ENCODE peak calls at places on chromosomes 4 and X, in seven cellular contexts. G is activated T-cell treated with anti-CD3 and anti-CD28 coated beads, Interleukin-2, amount 50 U/mL, for 72 hours; B is smooth muscle cell of the brain vasculature; V is activated CD4-positive, alpha-beta T cell treated with anti-CD3 and anti-CD28 coated beads, Interleukin-2, amount 50 U/mL, for 24 hours; E is EH; W is ELF-1; P is stimulated activated CD4-positive, alpha-beta T cell treated with anti-CD3 and anti-CD28 coated beads, Interleukin-1b, Interleukin-23, amount 100 ng/mL, for 24 hours. M is an unnamed sample.

GRCh38 chr4:72613959-72614358 is 44.9 kb upstream of the ADAMTS3 start:
- DNase-seq in G (no peak), P (no peak), E (peak; percentile 1), W (no peak), V (no peak), B (no peak), M (no peak)

GRCh38 chrX:72621619-72622485 is 49.2 kb upstream of the HDAC8 start:
- DNase-seq in W (no peak), E (peak; percentile 52), B (no peak), G (peak; percentile 11), P (no peak), V (no peak), M (peak; percentile 2)

GRCh38 chrX:97398030-97398551 is 514.4 kb downstream of the RPA4 start:
- DNase-seq in P (no peak), B (no peak), W (no peak), G (peak; percentile 27), V (no peak), E (no peak), M (no peak)

GRCh38 chr4:140080883-140081282 is 73.1 kb downstream of the MAML3 start:
- DNase-seq in B (no peak), V (no peak), P (no peak), G (no peak), E (peak; percentile 36), W (no peak), M (no peak)

GRCh38 chr4:1839306-1839705 is 16.6 kb downstream of the LETM1 start:
- DNase-seq in V (no peak), B (no peak), W (no peak), P (no peak), G (no peak), E (no peak), M (no peak)

GRCh38 chr4:6894528-6895498 is 14.8 kb upstream of the TBC1D14 start:
- DNase-seq in W (no peak), V (no peak), P (no peak), B (no peak), E (no peak), G (no peak), M (no peak)

GRCh38 chr4:105154576-105154975 is 7.9 kb downstream of the TET2 start:
- DNase-seq in B (no peak), V (no peak), G (no peak), E (no peak), P (no peak), W (no peak), M (no peak)

GRCh38 chr4:130356873-130357272 is 1260.9 kb downstream of the C4orf33 start:
- DNase-seq in E (no peak), B (no peak), G (no peak), P (no peak), W (no peak), V (no peak), M (no peak)

GRCh38 chrX:115561605-115562491 is 874 bp downstream of the PLS3 start:
- DNase-seq in G (peak; percentile 5), V (no peak), B (no peak), W (peak; percentile 82), P (no peak), E (peak; percentile 60), M (peak; percentile 50)

GRCh38 chr4:146333187-146333894 is 119.0 kb downstream of the REELD1 start:
- DNase-seq in B (no peak), V (peak; percentile 21), P (no peak), E (peak; percentile 69), W (no peak), G (peak; percentile 2), M (peak; percentile 69)

GRCh38 chrX:130716822-130717405 is 186.1 kb downstream of the ENOX2 start:
- DNase-seq in E (peak; percentile 57), P (no peak), B (no peak), G (no peak), W (no peak), V (no peak), M (no peak)

GRCh38 chr4:6499241-6499605 is 26.8 kb upstream of the PPP2R2C start:
- DNase-seq in E (no peak), V (no peak), G (no peak), P (no peak), B (no peak), W (no peak), M (no peak)

GRCh38 chr4:1092026-1092982 is 21.1 kb downstream of the RNF212 start:
- DNase-seq in P (no peak), G (no peak), E (no peak), V (no peak), B (no peak), W (no peak), M (no peak)

GRCh38 chr4:22179124-22179874 is 230.7 kb upstream of the KCNIP4 start:
- DNase-seq in E (peak; percentile 72), P (no peak), G (no peak), B (no peak), W (no peak), V (no peak), M (peak; percentile 67)

GRCh38 chr4:97153042-97153441 is 990.2 kb downstream of the STPG2 start:
- DNase-seq in G (no peak), B (no peak), E (no peak), W (no peak), P (no peak), V (no peak), M (no peak)

GRCh38 chrX:7435822-7436221 is 287.9 kb upstream of the PUDP start:
- DNase-seq in W (no peak), E (peak; percentile 8), V (no peak), G (no peak), P (no peak), B (no peak), M (no peak)

GRCh38 chrX:39972340-39972739 is 125.4 kb downstream of the BCOR start:
- DNase-seq in B (no peak), E (peak; percentile 86), W (no peak), V (no peak), P (no peak), G (no peak), M (peak; percentile 44)

GRCh38 chr4:149961876-149962597 is 116.2 kb upstream of the DCLK2 start:
- DNase-seq in W (no peak), V (no peak), E (peak; percentile 76), P (no peak), G (no peak), B (peak; percentile 9), M (peak; percentile 1)

GRCh38 chr4:73608677-73609594 is 11.3 kb downstream of the RASSF6 start:
- DNase-seq in G (no peak), V (no peak), E (no peak), B (no peak), W (no peak), P (no peak), M (peak; percentile 4)

GRCh38 chr4:113921089-113921842 is 58.2 kb downstream of the ARSJ start:
- DNase-seq in W (no peak), G (no peak), P (no peak), B (no peak), E (peak; percentile 47), V (no peak), M (no peak)

GRCh38 chr4:101954975-101955678 is 164.6 kb downstream of the BANK1 start:
- DNase-seq in E (no peak), V (no peak), P (no peak), B (no peak), W (no peak), G (no peak), M (no peak)

GRCh38 chr4:184318852-184319251 is 101.2 kb upstream of the ENPP6 start:
- DNase-seq in G (no peak), B (no peak), V (no peak), E (no peak), W (no peak), P (no peak), M (no peak)

GRCh38 chrX:135893294-135893817 is at the start of the genes CT45A10 and SAGE1:
- DNase-seq in V (no peak), B (no peak), P (no peak), G (no peak), E (no peak), W (peak; percentile 81), M (no peak)

GRCh38 chrX:79366556-79366887 is 612 bp downstream of the ITM2A start:
- DNase-seq in P (no peak), E (no peak), W (no peak), B (no peak), G (no peak), V (no peak), M (no peak)

GRCh38 chr4:40976343-40976742 is 226.6 kb downstream of the NSUN7 start:
- DNase-seq in P (no peak), E (peak; percentile 74), B (peak; percentile 43), W (no peak), V (no peak), G (peak; percentile 11), M (no peak)

GRCh38 chr4:171049380-171049779 is 763.8 kb upstream of the GALNTL6 start:
- DNase-seq in E (no peak), G (no peak), B (no peak), P (no peak), W (no peak), V (no peak), M (no peak)

GRCh38 chr4:37715889-37716402 is 29.8 kb upstream of the RELL1 start:
- DNase-seq in B (no peak), W (no peak), V (peak; percentile 2), G (peak; percentile 45), P (no peak), E (no peak), M (no peak)

GRCh38 chr4:183242291-183242690 is 77.8 kb downstream of the CLDN22 start:
- DNase-seq in E (no peak), G (no peak), V (no peak), P (no peak), B (no peak), W (no peak), M (no peak)

GRCh38 chr4:654526-654845 is 19.6 kb downstream of the ATP5ME start:
- DNase-seq in W (no peak), P (no peak), G (no peak), V (no peak), E (no peak), B (no peak), M (no peak)

GRCh38 chr4:131531087-131531486 is 1618.0 kb upstream of the PCDH10 start:
- DNase-seq in G (no peak), E (no peak), B (no peak), P (no peak), W (no peak), V (no peak), M (no peak)

GRCh38 chrX:19877431-19877830 is 10.0 kb downstream of the SH3KBP1 start:
- DNase-seq in V (no peak), E (no peak), B (no peak), G (no peak), P (no peak), W (no peak), M (no peak)

M was measured in MG63.